ENCODE peak calls at places on chromosome 18, in six cellular contexts. One of them, this sample, is unnamed.

GRCh38 chr18:49094136-49094535 is 143.4 kb upstream of the SMAD7 start:
- DNase-seq in activated T-cell treated with anti-CD3 and anti-CD28 coated beads, Interleukin-2, amount 50 U/mL, for 1 hour: no peak
- DNase-seq in T-helper 1 cell: no peak
- DNase-seq in astrocyte of the hippocampus: no peak
- DNase-seq in GDM1: no peak
- DNase-seq in anterior cingulate cortex: peak
- DNase-seq in this sample: no peak

GRCh38 chr18:73741946-73742345 is 405.7 kb downstream of the FBXO15 start:
- DNase-seq in anterior cingulate cortex: no peak
- DNase-seq in activated T-cell treated with anti-CD3 and anti-CD28 coated beads, Interleukin-2, amount 50 U/mL, for 1 hour: no peak
- DNase-seq in astrocyte of the hippocampus: peak
- DNase-seq in T-helper 1 cell: no peak
- DNase-seq in GDM1: no peak
- DNase-seq in this sample: no peak

GRCh38 chr18:3453540-3454364 is 3.8 kb downstream of the TGIF1 start:
- DNase-seq in astrocyte of the hippocampus: peak
- DNase-seq in activated T-cell treated with anti-CD3 and anti-CD28 coated beads, Interleukin-2, amount 50 U/mL, for 1 hour: peak
- DNase-seq in T-helper 1 cell: no peak
- DNase-seq in GDM1: no peak
- DNase-seq in anterior cingulate cortex: no peak
- DNase-seq in this sample: no peak

GRCh38 chr18:78948221-78948620 is 31.4 kb upstream of the SALL3 start:
- DNase-seq in GDM1: no peak
- DNase-seq in astrocyte of the hippocampus: no peak
- DNase-seq in activated T-cell treated with anti-CD3 and anti-CD28 coated beads, Interleukin-2, amount 50 U/mL, for 1 hour: no peak
- DNase-seq in T-helper 1 cell: no peak
- DNase-seq in anterior cingulate cortex: no peak
- DNase-seq in this sample: no peak

GRCh38 chr18:67266591-67267237 is 249.8 kb downstream of the DSEL start:
- DNase-seq in GDM1: no peak
- DNase-seq in T-helper 1 cell: no peak
- DNase-seq in astrocyte of the hippocampus: peak
- DNase-seq in activated T-cell treated with anti-CD3 and anti-CD28 coated beads, Interleukin-2, amount 50 U/mL, for 1 hour: no peak
- DNase-seq in anterior cingulate cortex: no peak
- DNase-seq in this sample: no peak

GRCh38 chr18:5068856-5069255 is 128.2 kb downstream of the AKAIN1 start:
- DNase-seq in T-helper 1 cell: no peak
- DNase-seq in GDM1: no peak
- DNase-seq in anterior cingulate cortex: no peak
- DNase-seq in astrocyte of the hippocampus: peak
- DNase-seq in activated T-cell treated with anti-CD3 and anti-CD28 coated beads, Interleukin-2, amount 50 U/mL, for 1 hour: no peak
- DNase-seq in this sample: no peak

GRCh38 chr18:31056296-31056695 is 13.8 kb upstream of the DSC3 start:
- DNase-seq in GDM1: no peak
- DNase-seq in T-helper 1 cell: no peak
- DNase-seq in astrocyte of the hippocampus: no peak
- DNase-seq in activated T-cell treated with anti-CD3 and anti-CD28 coated beads, Interleukin-2, amount 50 U/mL, for 1 hour: no peak
- DNase-seq in anterior cingulate cortex: no peak
- DNase-seq in this sample: no peak

GRCh38 chr18:67599277-67599676 is 82.8 kb upstream of the DSEL start:
- DNase-seq in activated T-cell treated with anti-CD3 and anti-CD28 coated beads, Interleukin-2, amount 50 U/mL, for 1 hour: no peak
- DNase-seq in GDM1: no peak
- DNase-seq in anterior cingulate cortex: no peak
- DNase-seq in astrocyte of the hippocampus: peak
- DNase-seq in T-helper 1 cell: no peak
- DNase-seq in this sample: no peak

GRCh38 chr18:33579147-33579867 is 1.3 kb downstream of the ASXL3 start:
- DNase-seq in anterior cingulate cortex: peak
- DNase-seq in GDM1: no peak
- DNase-seq in T-helper 1 cell: no peak
- DNase-seq in activated T-cell treated with anti-CD3 and anti-CD28 coated beads, Interleukin-2, amount 50 U/mL, for 1 hour: no peak
- DNase-seq in astrocyte of the hippocampus: peak
- DNase-seq in this sample: no peak

GRCh38 chr18:45621068-45621511 is 5.8 kb downstream of the SLC14A2 start:
- DNase-seq in T-helper 1 cell: no peak
- DNase-seq in astrocyte of the hippocampus: peak
- DNase-seq in activated T-cell treated with anti-CD3 and anti-CD28 coated beads, Interleukin-2, amount 50 U/mL, for 1 hour: peak
- DNase-seq in GDM1: no peak
- DNase-seq in anterior cingulate cortex: peak
- DNase-seq in this sample: no peak

GRCh38 chr18:46301081-46301480 is 196.9 kb downstream of the HAUS1 start:
- DNase-seq in GDM1: no peak
- DNase-seq in activated T-cell treated with anti-CD3 and anti-CD28 coated beads, Interleukin-2, amount 50 U/mL, for 1 hour: no peak
- DNase-seq in T-helper 1 cell: no peak
- DNase-seq in astrocyte of the hippocampus: no peak
- DNase-seq in anterior cingulate cortex: no peak
- DNase-seq in this sample: no peak

GRCh38 chr18:62037989-62038778 is 145.4 kb upstream of the RNF152 start:
- DNase-seq in astrocyte of the hippocampus: peak
- DNase-seq in activated T-cell treated with anti-CD3 and anti-CD28 coated beads, Interleukin-2, amount 50 U/mL, for 1 hour: no peak
- DNase-seq in GDM1: no peak
- DNase-seq in anterior cingulate cortex: no peak
- DNase-seq in T-helper 1 cell: no peak
- DNase-seq in this sample: no peak

GRCh38 chr18:78926243-78926615 is 53.4 kb upstream of the SALL3 start:
- DNase-seq in astrocyte of the hippocampus: no peak
- DNase-seq in activated T-cell treated with anti-CD3 and anti-CD28 coated beads, Interleukin-2, amount 50 U/mL, for 1 hour: no peak
- DNase-seq in T-helper 1 cell: no peak
- DNase-seq in GDM1: no peak
- DNase-seq in anterior cingulate cortex: no peak
- DNase-seq in this sample: no peak

GRCh38 chr18:75656035-75656434 is 228.5 kb upstream of the SMIM21 start:
- DNase-seq in T-helper 1 cell: no peak
- DNase-seq in anterior cingulate cortex: no peak
- DNase-seq in activated T-cell treated with anti-CD3 and anti-CD28 coated beads, Interleukin-2, amount 50 U/mL, for 1 hour: no peak
- DNase-seq in GDM1: peak
- DNase-seq in astrocyte of the hippocampus: no peak
- DNase-seq in this sample: no peak

GRCh38 chr18:37812961-37813360 is 247.4 kb upstream of the CELF4 start:
- DNase-seq in anterior cingulate cortex: no peak
- DNase-seq in activated T-cell treated with anti-CD3 and anti-CD28 coated beads, Interleukin-2, amount 50 U/mL, for 1 hour: no peak
- DNase-seq in T-helper 1 cell: no peak
- DNase-seq in GDM1: no peak
- DNase-seq in astrocyte of the hippocampus: no peak
- DNase-seq in this sample: no peak

GRCh38 chr18:25658476-25658875 is 306.5 kb upstream of the ZNF521 start:
- DNase-seq in GDM1: no peak
- DNase-seq in astrocyte of the hippocampus: no peak
- DNase-seq in T-helper 1 cell: no peak
- DNase-seq in anterior cingulate cortex: no peak
- DNase-seq in activated T-cell treated with anti-CD3 and anti-CD28 coated beads, Interleukin-2, amount 50 U/mL, for 1 hour: no peak
- DNase-seq in this sample: no peak

GRCh38 chr18:77063256-77063655 is 69.3 kb downstream of the MBP start:
- DNase-seq in GDM1: peak
- DNase-seq in anterior cingulate cortex: no peak
- DNase-seq in astrocyte of the hippocampus: peak
- DNase-seq in activated T-cell treated with anti-CD3 and anti-CD28 coated beads, Interleukin-2, amount 50 U/mL, for 1 hour: peak
- DNase-seq in T-helper 1 cell: peak
- DNase-seq in this sample: peak